ENCODE peak calls at places on chromosomes 3 and 15, in five cellular contexts. G is psoas muscle; P is CD4-positive, alpha-beta T cell; X is mammary epithelial cell; F is heart left ventricle. I is an unnamed sample. For H3K9me3, the result is how much of the 10 kb centered on the place peaks cover.

GRCh38 chr3:150370129-150370602 is 37.9 kb upstream of the TSC22D2 start:
- DNase-seq in G (peak), F (peak), P (no peak), X (peak), I (no peak)

GRCh38 chr3:37645801-37646380 is 215.8 kb upstream of the CTDSPL start:
- DNase-seq in X (no peak), P (no peak), F (no peak), G (peak), I (no peak)

GRCh38 chr15:72227720-72228119 is 3.3 kb downstream of the PKM start:
- DNase-seq in F (no peak), X (no peak), G (no peak), P (no peak), I (no peak)

GRCh38 chr15:34362047-34362773 is 4.8 kb downstream of the LPCAT4 start:
- DNase-seq in F (no peak), G (no peak), X (peak), P (no peak), I (no peak)

GRCh38 chr3:118846176-118846575 is 188.5 kb downstream of the IGSF11 start:
- DNase-seq in P (no peak), G (no peak), X (no peak), F (no peak), I (no peak)

GRCh38 chr15:88375234-88375926 is 91.8 kb downstream of the MRPL46 start:
- DNase-seq in F (no peak), G (no peak), X (peak), P (no peak), I (no peak)

GRCh38 chr3:152621006-152621868 is 213.7 kb upstream of the P2RY1 start:
- DNase-seq in X (peak), F (no peak), P (no peak), G (no peak), I (no peak)

GRCh38 chr15:92843819-92844218 is 56.3 kb upstream of the CHD2 start:
- DNase-seq in G (no peak), F (no peak), P (peak), X (no peak), I (no peak)

GRCh38 chr3:64974401-64974800 is 286.6 kb upstream of the ADAMTS9 start:
- DNase-seq in F (no peak), P (no peak), X (peak), G (no peak), I (no peak)

GRCh38 chr3:10180738-10181295 is 16.1 kb downstream of the IRAK2 start:
- DNase-seq in P (no peak), G (no peak), F (no peak), X (no peak), I (no peak)

GRCh38 chr3:86180696-86181095 is 810.3 kb downstream of the VGLL3 start:
- DNase-seq in G (no peak), P (no peak), F (no peak), X (peak), I (no peak)

GRCh38 chr3:71016141-71016845 is 567.2 kb downstream of the FOXP1 start:
- DNase-seq in F (no peak), X (no peak), P (no peak), G (no peak), I (no peak)

GRCh38 chr15:49421991-49422390 is 1.1 kb upstream of the FGF7 start:
- DNase-seq in X (peak), G (peak), P (peak), F (no peak), I (no peak)

DNA sequence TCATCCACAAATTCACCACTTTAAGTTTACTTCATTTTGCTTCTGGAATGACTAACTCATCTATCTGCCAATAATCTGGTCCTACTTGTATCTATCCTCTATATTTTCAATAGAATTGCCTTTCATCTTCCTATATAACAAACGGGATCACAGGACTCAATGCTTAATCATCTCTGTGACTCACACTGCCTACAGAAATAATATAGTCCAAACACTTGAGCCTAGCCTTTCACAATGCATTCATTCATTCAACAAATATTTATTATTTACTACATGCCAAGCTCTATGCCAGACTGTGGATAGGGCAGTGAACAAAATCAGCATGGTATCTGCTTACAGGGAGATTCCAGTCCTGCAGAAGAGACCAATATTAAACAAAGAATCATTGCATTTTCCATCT is 16.6 kb upstream of the AGTR1 start:
- DNase-seq in F (no peak), G (no peak), X (peak), P (no peak), I (no peak)
- H3K9me3 ChIP-seq in F (under half), G (under half), X (under half), P (under half), I (under half)

DNA sequence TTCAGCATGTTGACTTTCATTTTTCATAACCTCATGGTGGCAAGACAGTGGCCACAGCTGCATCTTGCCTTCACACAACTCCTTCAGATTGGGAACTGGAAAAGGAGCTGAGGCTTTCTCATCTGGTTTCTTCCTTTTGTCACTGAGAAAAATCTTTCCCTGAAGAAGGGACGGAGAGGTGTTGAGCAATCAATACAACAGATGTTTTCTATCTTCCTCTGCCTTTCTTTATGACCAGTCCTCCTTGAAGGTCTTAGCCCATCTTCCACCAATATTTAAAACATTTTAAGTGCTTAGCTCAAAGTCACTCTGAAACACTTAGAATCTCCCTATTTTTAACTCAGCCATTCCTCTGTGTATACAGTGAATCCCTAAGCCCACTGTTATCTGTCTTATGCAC is 11.9 kb downstream of the ZNF660 start:
- DNase-seq in P (no peak), F (no peak), X (no peak), G (no peak), I (no peak)
- H3K9me3 ChIP-seq in P (under half), F (half or more), X (under half), G (under half), I (under half)

GRCh38 chr3:139793408-139793807 is 115.6 kb upstream of the NMNAT3 start:
- DNase-seq in X (no peak), P (no peak), F (no peak), G (no peak), I (no peak)
- H3K9me3 ChIP-seq in X (under half), P (under half), F (under half), G (under half), I (under half)

DNA sequence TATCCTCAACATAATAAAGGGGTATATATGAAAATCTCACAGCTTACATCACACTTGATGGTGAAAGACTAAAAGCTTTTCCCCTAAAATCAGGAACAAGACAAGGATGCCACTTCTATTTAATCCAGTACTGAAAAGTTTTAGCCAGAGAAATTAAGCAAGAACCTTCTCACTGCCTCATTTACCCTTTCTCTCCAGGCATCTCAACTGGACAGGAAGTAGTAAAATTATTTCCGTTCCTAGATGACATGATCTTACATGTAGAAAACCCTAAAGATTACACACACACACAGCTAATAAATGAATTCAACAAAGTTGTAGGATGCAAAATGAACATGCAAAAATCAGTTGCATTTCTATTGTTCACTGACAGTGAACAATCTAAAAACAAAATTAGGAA is 11.1 kb downstream of the SCAP start:
- DNase-seq in P (no peak), F (no peak), X (peak), G (no peak), I (no peak)
- H3K9me3 ChIP-seq in P (under half), F (under half), X (under half), G (under half), I (under half)

GRCh38 chr3:55802816-55803215 is 315.7 kb upstream of the WNT5A start:
- DNase-seq in G (no peak), F (no peak), P (no peak), X (no peak), I (no peak)

GRCh38 chr3:55801676-55802075 is 314.6 kb upstream of the WNT5A start:
- DNase-seq in G (no peak), P (no peak), X (no peak), F (no peak), I (no peak)

GRCh38 chr3:55807210-55807609 is 320.1 kb upstream of the WNT5A start:
- DNase-seq in P (no peak), X (no peak), F (no peak), G (no peak), I (no peak)

GRCh38 chr3:55804170-55805095 is 317.3 kb upstream of the WNT5A start:
- DNase-seq in F (no peak), G (no peak), X (no peak), P (no peak), I (no peak)

DNA sequence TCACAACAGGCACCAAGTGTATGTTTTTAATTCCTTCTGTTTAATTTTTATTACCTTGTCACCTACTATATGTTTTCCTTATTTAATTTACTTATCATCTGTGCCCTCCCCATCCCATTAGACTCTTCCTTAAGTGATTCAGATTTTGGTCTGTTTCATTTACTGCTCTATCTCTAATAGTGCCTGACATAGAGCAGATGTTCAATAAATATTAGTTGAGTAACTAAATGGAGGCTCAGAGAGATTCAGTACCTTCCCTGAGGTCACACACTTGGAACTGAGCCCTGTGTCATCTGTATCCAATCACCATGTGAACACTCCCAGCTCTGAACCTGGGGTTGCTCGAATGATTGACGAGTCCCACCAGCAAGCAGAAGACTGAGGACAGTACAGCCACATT is 318.1 kb upstream of the WNT5A start:
- DNase-seq in G (no peak), F (no peak), X (no peak), P (no peak), I (no peak)
- H3K9me3 ChIP-seq in G (under half), F (under half), X (under half), P (under half), I (under half)

GRCh38 chr15:56208185-56208584 is 35.5 kb downstream of the RFX7 start:
- DNase-seq in F (no peak), P (no peak), G (no peak), X (no peak), I (no peak)

GRCh38 chr15:56215769-56216168 is 27.9 kb downstream of the RFX7 start:
- DNase-seq in P (no peak), X (no peak), F (no peak), G (no peak), I (no peak)

GRCh38 chr15:56211064-56211463 is 32.6 kb downstream of the RFX7 start:
- DNase-seq in P (no peak), G (no peak), X (no peak), F (no peak), I (no peak)

GRCh38 chr15:56208641-56209155 is 35.0 kb downstream of the RFX7 start:
- DNase-seq in G (no peak), P (no peak), X (no peak), F (no peak), I (no peak)

DNA sequence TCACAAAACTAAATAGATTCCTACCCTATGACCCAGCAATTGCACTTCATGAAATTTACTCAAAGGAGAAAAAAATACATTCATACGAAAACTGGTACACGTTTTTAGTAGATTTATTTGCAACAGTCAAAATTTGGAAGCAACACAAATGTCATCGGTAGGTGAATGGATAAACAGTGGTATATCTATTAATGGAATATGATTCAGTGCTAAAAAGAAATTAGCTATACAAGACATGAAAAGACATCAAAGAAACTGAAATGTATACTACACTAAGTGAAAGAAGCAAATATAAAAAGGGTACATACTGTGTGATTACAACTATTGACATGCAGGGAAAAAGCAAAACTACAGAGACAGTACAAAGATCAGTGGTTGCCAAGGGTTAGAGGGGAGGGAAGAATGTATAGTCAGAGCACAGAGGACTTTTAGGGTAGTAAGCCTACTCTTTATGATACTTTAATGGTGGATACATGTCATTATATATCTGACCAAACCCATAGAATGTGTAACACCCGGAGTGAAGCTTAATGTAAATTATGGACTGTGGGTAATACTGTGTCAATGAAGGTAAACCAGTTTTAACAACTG is 31.6 kb downstream of the RFX7 start:
- DNase-seq in G (no peak), P (no peak), F (no peak), X (no peak), I (no peak)
- H3K9me3 ChIP-seq in G (under half), P (under half), F (under half), X (under half), I (under half)

DNA sequence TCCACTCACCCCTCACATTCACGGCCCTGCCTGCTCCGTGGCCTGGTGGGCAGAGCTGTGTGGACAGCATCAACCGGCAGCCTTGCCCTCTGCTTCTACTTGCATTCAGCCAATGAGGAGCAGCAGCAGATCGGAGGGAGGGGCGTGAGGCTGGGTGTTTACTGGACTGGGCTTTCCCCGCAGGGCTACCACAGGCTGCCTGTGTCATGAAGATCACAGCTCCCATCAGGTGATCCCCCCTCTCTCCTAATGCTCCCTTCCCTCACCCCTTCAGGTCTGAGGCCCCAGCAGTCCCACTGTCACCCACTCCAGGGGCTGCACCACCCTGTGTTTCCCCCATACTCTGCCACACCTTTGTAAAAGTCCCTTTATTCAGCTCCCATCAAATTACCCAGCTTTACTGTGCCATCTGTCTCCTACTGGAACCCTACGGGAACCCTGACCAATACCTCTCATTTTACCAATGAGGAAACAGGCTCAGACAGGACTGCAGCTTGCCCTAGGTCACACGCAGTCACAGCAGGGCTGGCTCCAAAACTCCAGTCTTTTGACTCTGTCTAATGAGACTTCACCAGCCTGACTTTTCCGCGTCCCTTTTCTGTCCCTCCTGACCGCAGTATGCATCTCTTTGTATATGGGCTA is 81.1 kb downstream of the MEGF11 start:
- DNase-seq in G (no peak), F (no peak), P (no peak), X (no peak), I (no peak)
- H3K9me3 ChIP-seq in G (under half), F (under half), P (under half), X (under half), I (under half)

GRCh38 chr3:1533763-1534162 is 440.9 kb downstream of the CNTN6 start:
- DNase-seq in X (no peak), P (no peak), F (no peak), G (no peak), I (no peak)
- H3K9me3 ChIP-seq in X (under half), P (under half), F (under half), G (under half), I (under half)

DNA sequence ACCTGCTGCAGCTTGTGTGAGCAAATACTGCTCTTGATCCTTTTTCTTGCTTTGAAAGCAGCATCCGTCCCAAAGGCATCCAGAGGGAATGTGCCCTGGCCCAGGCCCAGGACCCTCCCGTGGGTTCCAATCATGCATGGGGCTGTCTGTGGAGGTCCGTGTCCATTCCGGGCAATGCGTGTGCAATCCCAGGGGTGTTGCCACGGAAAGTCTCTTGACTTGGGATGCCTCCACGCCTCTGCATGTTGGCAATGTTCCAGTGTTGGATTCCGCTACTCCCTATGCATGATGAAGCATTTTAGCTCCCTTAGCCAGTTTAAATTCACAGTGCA is 105.7 kb downstream of the SNRPN start:
- DNase-seq in P (no peak), G (no peak), X (no peak), F (no peak), I (no peak)
- H3K9me3 ChIP-seq in P (half or more), G (half or more), X (half or more), F (half or more), I (half or more)

GRCh38 chr15:20348900-20349773 is 192.5 kb downstream of the GOLGA6L6 start:
- DNase-seq in X (no peak), F (peak), G (peak), P (peak), I (no peak)
- H3K9me3 ChIP-seq in X (under half), F (under half), G (under half), P (under half), I (under half)